ENCODE peak calls at places on chromosomes 12 and 14, in five cellular contexts. D, P, A, G and T are unnamed samples.

GRCh38 chr12:131116437-131117117 is 162.9 kb downstream of the ADGRD1 start:
- DNase-seq in G (peak; percentile 46), P (peak; percentile 28), D (no peak), A (peak; percentile 45), T (no peak)

GRCh38 chr14:53004976-53005375 is 54.1 kb upstream of the FERMT2 start:
- DNase-seq in D (no peak), P (no peak), A (no peak), G (no peak), T (no peak)

GRCh38 chr12:117727301-117727700 is 241.5 kb downstream of the KSR2 start:
- DNase-seq in P (no peak), D (no peak), G (no peak), A (no peak), T (no peak)

GRCh38 chr14:61466249-61466904 is 145.0 kb downstream of the PRKCH start:
- DNase-seq in P (no peak), G (peak; percentile 71), A (peak; percentile 77), D (peak; percentile 16), T (peak; percentile 51)

GRCh38 chr12:26817183-26817591 is 15.8 kb downstream of the ITPR2 start:
- DNase-seq in D (no peak), A (no peak), G (no peak), P (no peak), T (no peak)

GRCh38 chr12:49287876-49288275 is 7.1 kb upstream of the PRPH start:
- DNase-seq in G (no peak), D (no peak), P (no peak), A (no peak), T (no peak)

GRCh38 chr12:3225154-3225795 is 148.1 kb downstream of the TSPAN9 start:
- DNase-seq in A (no peak), D (no peak), P (no peak), G (no peak), T (no peak)

GRCh38 chr12:70919597-70920035 is 922 bp downstream of the PTPRR start:
- DNase-seq in P (no peak), G (peak; percentile 23), A (no peak), D (no peak), T (no peak)

GRCh38 chr12:81261508-81262207 is 183.8 kb downstream of the ACSS3 start:
- DNase-seq in G (no peak), A (no peak), P (no peak), D (no peak), T (no peak)

GRCh38 chr12:94184995-94185711 is 36.8 kb downstream of the PLXNC1 start:
- DNase-seq in G (no peak), D (peak; percentile 74), A (no peak), P (no peak), T (no peak)

GRCh38 chr12:57583008-57583831 is 7.8 kb upstream of the PIP4K2C start:
- DNase-seq in D (peak; percentile 70), G (peak; percentile 91), P (no peak), A (no peak), T (peak; percentile 63)

GRCh38 chr12:120944645-120945217 is 33.6 kb upstream of the HNF1A start:
- DNase-seq in A (peak; percentile 72), P (peak; percentile 64), G (peak; percentile 68), D (peak; percentile 83), T (peak; percentile 69)

GRCh38 chr12:20946732-20947131 is 136.2 kb downstream of the SLCO1B3 start:
- DNase-seq in D (peak; percentile 36), G (peak; percentile 48), P (no peak), A (no peak), T (no peak)

GRCh38 chr14:64815257-64815656 is 64.5 kb downstream of the SPTB start:
- DNase-seq in A (no peak), G (no peak), D (no peak), P (no peak), T (no peak)

GRCh38 chr12:45257185-45257585 is 41.3 kb downstream of the ANO6 start:
- DNase-seq in P (no peak), A (no peak), D (no peak), G (no peak), T (no peak)

GRCh38 chr12:89417246-89417977 is 65.1 kb upstream of the DUSP6 start:
- DNase-seq in D (no peak), P (no peak), A (no peak), G (no peak), T (no peak)

GRCh38 chr14:89908712-89909450 is 45.6 kb downstream of the EFCAB11 start:
- DNase-seq in G (no peak), A (no peak), P (no peak), D (no peak), T (no peak)

GRCh38 chr14:50023671-50024490 is 92.5 kb downstream of the VCPKMT start:
- DNase-seq in G (no peak), P (no peak), D (no peak), A (no peak), T (no peak)

GRCh38 chr14:61929651-61930050 is 167.4 kb downstream of the SNAPC1 start:
- DNase-seq in G (no peak), P (no peak), A (no peak), D (no peak), T (no peak)

GRCh38 chr12:75783093-75783877 is 248.3 kb downstream of the PHLDA1 start:
- DNase-seq in P (no peak), G (no peak), A (peak; percentile 74), D (no peak), T (no peak)

GRCh38 chr12:9615420-9616135 is 7.9 kb upstream of the KLRB1 start:
- DNase-seq in P (no peak), D (no peak), G (no peak), A (no peak), T (no peak)

GRCh38 chr12:3251691-3252090 is 174.5 kb downstream of the TSPAN9 start:
- DNase-seq in P (no peak), D (no peak), A (no peak), G (no peak), T (no peak)

GRCh38 chr14:65949711-65950516 is 536.3 kb upstream of the CCDC196 start:
- DNase-seq in D (peak; percentile 26), G (peak; percentile 58), P (peak; percentile 64), A (no peak), T (peak; percentile 39)

GRCh38 chr12:674272-674781 is 11.1 kb upstream of the NINJ2 start:
- DNase-seq in A (no peak), D (no peak), G (no peak), P (no peak), T (no peak)

GRCh38 chr12:132393245-132393795 is 63.9 kb upstream of the GALNT9 start:
- DNase-seq in A (peak; percentile 38), G (peak; percentile 44), P (no peak), D (no peak), T (peak; percentile 2)

GRCh38 chr14:61797304-61797703 is 35.1 kb downstream of the SNAPC1 start:
- DNase-seq in D (no peak), A (no peak), G (no peak), P (no peak), T (no peak)

GRCh38 chr12:114320101-114320500 is 85.8 kb downstream of the TBX5 start:
- DNase-seq in D (no peak), A (no peak), G (no peak), P (no peak), T (no peak)

GRCh38 chr14:85471744-85472143 is 58.2 kb upstream of the FLRT2 start:
- DNase-seq in D (no peak), P (no peak), G (peak; percentile 32), A (peak; percentile 45), T (no peak)

DNA sequence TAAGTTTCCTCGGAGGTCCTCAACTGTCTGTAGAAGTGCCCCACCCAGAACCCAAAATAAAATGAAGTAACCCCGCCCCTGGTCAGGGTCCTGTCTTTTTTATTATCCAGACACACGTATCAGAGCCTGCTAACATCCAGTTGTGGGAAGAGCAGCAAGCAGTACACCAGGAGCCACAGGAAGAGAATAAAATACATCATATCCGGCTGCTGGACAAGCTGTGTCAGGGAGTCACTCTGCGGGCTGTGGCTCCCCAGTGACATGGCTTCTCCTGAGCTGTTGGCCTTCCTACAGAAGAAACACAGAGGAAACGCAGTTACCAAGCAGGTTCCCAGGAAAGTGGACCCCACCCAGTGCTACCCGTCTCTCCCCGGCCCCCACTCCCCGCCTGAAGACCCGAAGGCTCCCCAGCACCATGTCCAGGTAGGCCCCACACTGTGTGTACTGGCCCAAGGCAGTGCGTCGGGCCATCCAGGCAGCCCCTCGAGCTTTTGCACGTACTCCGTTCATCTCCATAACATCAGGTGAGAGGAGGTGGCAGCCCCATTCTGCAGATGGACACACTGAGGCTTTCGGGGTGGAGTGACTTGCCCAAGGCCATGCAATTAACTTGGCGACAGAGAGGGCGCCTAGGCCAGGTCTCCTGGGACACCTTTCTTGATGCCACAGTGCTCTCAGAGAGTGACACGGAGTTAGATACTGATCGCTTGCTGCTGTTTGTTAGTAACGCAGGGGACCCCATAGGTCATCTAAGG is 34.3 kb upstream of the DICER1 start:
- DNase-seq in G (no peak), D (no peak), A (no peak), P (no peak), T (no peak)
- H3K27ac ChIP-seq in G (no peak overlapping the region), D (no peak overlapping the region), A (no peak overlapping the region), P (peak overlapping the region; percentile 1), T (no peak overlapping the region)

DNA sequence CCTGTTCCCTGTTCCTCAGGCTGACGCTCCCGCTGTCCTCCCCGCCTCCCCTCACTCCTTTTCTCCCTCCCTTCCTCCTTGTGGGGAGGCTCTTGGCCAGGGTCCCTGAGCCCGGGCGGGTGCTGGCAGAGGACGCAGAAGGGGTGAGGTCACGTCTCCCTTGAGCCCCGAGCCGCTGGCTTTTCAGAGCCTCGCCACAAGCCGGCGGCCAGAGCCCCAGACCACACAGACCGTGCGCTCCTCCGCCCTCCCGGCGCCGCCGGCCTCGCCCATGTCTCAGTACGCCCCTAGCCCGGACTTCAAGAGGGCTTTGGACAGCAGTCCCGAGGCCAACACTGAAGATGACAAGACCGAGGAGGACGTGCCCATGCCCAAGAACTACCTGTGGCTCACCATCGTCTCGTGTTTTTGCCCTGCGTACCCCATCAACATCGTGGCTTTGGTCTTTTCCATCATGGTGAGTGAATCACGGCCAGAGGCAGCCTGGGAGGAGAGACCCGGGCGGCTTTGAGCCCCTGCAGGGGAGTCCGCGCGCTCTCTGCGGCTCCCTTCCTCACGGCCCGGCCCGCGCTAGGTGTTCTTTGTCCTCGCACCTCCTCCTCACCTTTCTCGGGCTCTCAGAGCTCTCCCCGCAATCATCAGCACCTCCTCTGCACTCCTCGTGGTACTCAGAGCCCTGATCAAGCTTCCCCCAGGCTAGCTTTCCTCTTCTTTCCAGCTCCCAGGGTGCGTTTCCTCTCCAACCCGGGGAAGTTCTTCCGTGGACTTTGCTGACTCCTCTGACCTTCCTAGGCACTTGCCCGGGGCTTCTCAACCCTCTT is at the start of gene TMEM233:
- DNase-seq in G (no peak), D (no peak), P (peak; percentile 46), A (peak; percentile 49), T (no peak)
- H3K27ac ChIP-seq in G (no peak within 1 kb of the TSS), D (no peak within 1 kb of the TSS), P (peak within 1 kb of the TSS; percentile 49), A (no peak within 1 kb of the TSS), T (no peak within 1 kb of the TSS)

GRCh38 chr12:112169086-112169872 is 43.9 kb downstream of the TRAFD1 start:
- DNase-seq in D (no peak), G (no peak), A (no peak), P (no peak), T (no peak)
- H3K27ac ChIP-seq in D (no peak overlapping the region), G (no peak overlapping the region), A (no peak overlapping the region), P (no peak overlapping the region), T (no peak overlapping the region)

GRCh38 chr12:12198124-12198523 is 68.7 kb downstream of the LRP6 start:
- DNase-seq in P (no peak), D (no peak), G (no peak), A (no peak), T (no peak)

GRCh38 chr12:12194206-12194605 is 72.6 kb downstream of the LRP6 start:
- DNase-seq in P (no peak), D (no peak), A (no peak), G (no peak), T (no peak)

GRCh38 chr12:12197128-12197527 is 69.7 kb downstream of the LRP6 start:
- DNase-seq in A (no peak), P (no peak), D (no peak), G (no peak), T (no peak)

GRCh38 chr12:12191008-12191407 is 75.8 kb downstream of the LRP6 start:
- DNase-seq in D (no peak), G (no peak), A (no peak), P (no peak), T (no peak)

GRCh38 chr12:12195516-12195915 is 71.3 kb downstream of the LRP6 start:
- DNase-seq in P (no peak), G (no peak), A (no peak), D (no peak), T (no peak)
- H3K27ac ChIP-seq in P (no peak overlapping the region), G (no peak overlapping the region), A (no peak overlapping the region), D (no peak overlapping the region), T (no peak overlapping the region)